ENCODE peak calls at places on chromosomes 11 and 22, in seven cellular contexts. P is lung; I is A549; H is neural progenitor cell; M is CD4-positive, CD25-positive, alpha-beta regulatory T cell; V is esophagus squamous epithelium; U is colonic mucosa. A is an unnamed sample.

GRCh38 chr11:112165049-112165448 is 1.2 kb upstream of the IL18 start:
- DNase-seq in P (no peak), I (no peak), H (no peak), M (no peak), V (no peak), U (no peak), A (no peak)

GRCh38 chr11:101441747-101442146 is 142.1 kb downstream of the TRPC6 start:
- DNase-seq in P (peak; percentile 52), I (no peak), H (no peak), M (no peak), V (no peak), U (no peak), A (no peak)

GRCh38 chr11:84714316-84714780 is 912.8 kb downstream of the DLG2 start:
- DNase-seq in P (no peak), I (peak; percentile 58), H (peak; percentile 85), M (no peak), V (no peak), U (peak; percentile 76), A (no peak)

GRCh38 chr11:35943761-35944502 is at the start of gene LDLRAD3:
- DNase-seq in P (peak; percentile 70), I (peak; percentile 75), H (peak; percentile 93), M (no peak), V (no peak), U (peak; percentile 75), A (no peak)

GRCh38 chr11:39247570-39248137 is 2211.8 kb downstream of the LRRC4C start:
- DNase-seq in P (no peak), I (no peak), H (no peak), M (no peak), V (no peak), U (no peak), A (no peak)

GRCh38 chr11:75632450-75632849 is 36.4 kb downstream of the MAP6 start:
- DNase-seq in P (no peak), I (no peak), H (no peak), M (no peak), V (no peak), U (no peak), A (no peak)

GRCh38 chr11:104198576-104198975 is 34.6 kb upstream of the PDGFD start:
- DNase-seq in P (no peak), I (no peak), H (no peak), M (no peak), V (no peak), U (no peak), A (no peak)

GRCh38 chr11:62179995-62180394 is 10.0 kb upstream of the SCGB1D1 start:
- DNase-seq in P (no peak), I (no peak), H (no peak), M (no peak), V (no peak), U (no peak), A (no peak)

GRCh38 chr11:102390667-102391449 is 43.8 kb downstream of the BIRC2 start:
- DNase-seq in P (peak; percentile 62), I (peak; percentile 75), H (peak; percentile 79), M (peak; percentile 31), V (no peak), U (peak; percentile 72), A (peak; percentile 27)

GRCh38 chr22:32628626-32629587 is 154.3 kb downstream of the FBXO7 start:
- DNase-seq in P (no peak), I (no peak), H (no peak), M (no peak), V (no peak), U (no peak), A (no peak)

GRCh38 chr11:120569903-120570302 is 58.4 kb downstream of the GRIK4 start:
- DNase-seq in P (no peak), I (no peak), H (no peak), M (no peak), V (no peak), U (no peak), A (no peak)

GRCh38 chr11:35579557-35580396 is 38.5 kb upstream of the FJX1 start:
- DNase-seq in P (no peak), I (peak; percentile 82), H (no peak), M (no peak), V (no peak), U (no peak), A (no peak)

GRCh38 chr11:47328449-47329390 is 23.8 kb downstream of the MYBPC3 start:
- DNase-seq in P (no peak), I (no peak), H (no peak), M (no peak), V (no peak), U (no peak), A (no peak)

GRCh38 chr22:30354644-30355043 is 2.0 kb downstream of the SF3A1 start:
- DNase-seq in P (no peak), I (no peak), H (no peak), M (no peak), V (no peak), U (no peak), A (no peak)

GRCh38 chr11:19938866-19939265 is 221.4 kb downstream of the DBX1 start:
- DNase-seq in P (no peak), I (no peak), H (no peak), M (no peak), V (no peak), U (no peak), A (no peak)

GRCh38 chr11:130197386-130198035 is 37.9 kb downstream of the ST14 start:
- DNase-seq in P (no peak), I (no peak), H (no peak), M (no peak), V (no peak), U (no peak), A (no peak)

GRCh38 chr11:123083623-123084029 is 21.7 kb upstream of the HSPA8 start:
- DNase-seq in P (peak; percentile 82), I (peak; percentile 88), H (no peak), M (peak; percentile 40), V (no peak), U (peak; percentile 93), A (peak; percentile 44)

GRCh38 chr11:25068451-25068850 is 571.6 kb downstream of the LUZP2 start:
- DNase-seq in P (no peak), I (no peak), H (no peak), M (no peak), V (no peak), U (no peak), A (no peak)

GRCh38 chr11:102328748-102329147 is 11.5 kb downstream of the BIRC3 start:
- DNase-seq in P (no peak), I (no peak), H (no peak), M (no peak), V (no peak), U (no peak), A (no peak)

GRCh38 chr22:50600541-50600940 is at the start of gene MAPK8IP2:
- DNase-seq in P (no peak), I (no peak), H (peak; percentile 65), M (no peak), V (no peak), U (no peak), A (no peak)

GRCh38 chr22:50601669-50602337 is 1.2 kb downstream of the MAPK8IP2 start:
- DNase-seq in P (no peak), I (no peak), H (no peak), M (no peak), V (no peak), U (no peak), A (no peak)

GRCh38 chr22:50602338-50602700 is 1.7 kb downstream of the MAPK8IP2 start:
- DNase-seq in P (no peak), I (no peak), H (no peak), M (no peak), V (no peak), U (no peak), A (no peak)

GRCh38 chr22:50599816-50600454 is 658 bp upstream of the MAPK8IP2 start:
- DNase-seq in P (no peak), I (no peak), H (peak; percentile 88), M (peak; percentile 35), V (no peak), U (peak; percentile 51), A (peak; percentile 23)

GRCh38 chr22:50600967-50601668 is 525 bp downstream of the MAPK8IP2 start:
- DNase-seq in P (no peak), I (no peak), H (no peak), M (no peak), V (no peak), U (no peak), A (no peak)
- H3K4me3 ChIP-seq in P (no peak overlapping the region), I (peak overlapping the region; percentile 56), H (peak overlapping the region; percentile 39), M (no peak overlapping the region), V (peak overlapping the region; percentile 63), U (no peak overlapping the region), A (no peak overlapping the region)

DNA sequence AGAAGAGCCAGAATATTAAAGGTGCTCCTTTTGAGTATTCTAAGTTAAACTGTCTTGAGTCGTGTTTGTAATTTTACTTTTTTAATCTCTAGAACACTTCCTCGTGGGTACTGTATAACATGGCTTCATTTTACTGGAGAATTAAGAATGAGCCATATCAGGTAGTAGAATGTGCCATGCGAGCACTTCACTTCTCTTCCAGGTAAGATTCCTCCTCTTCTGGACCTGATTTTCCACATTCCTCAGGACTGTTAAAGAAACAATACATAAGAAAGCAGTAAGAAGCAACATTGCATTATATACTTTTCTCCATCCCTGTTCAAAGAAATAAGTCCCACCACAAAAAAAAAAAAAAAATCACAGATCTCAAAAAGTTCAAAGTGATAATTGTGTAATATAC is 37.9 kb downstream of the TTC17 start:
- DNase-seq in P (no peak), I (no peak), H (no peak), M (no peak), V (no peak), U (no peak), A (no peak)
- H3K4me1 ChIP-seq in P (peaks cover 6% of the 10 kb centered on the region), I (no peaks in the 10 kb centered on the region), H (no peaks in the 10 kb centered on the region), M (no peaks in the 10 kb centered on the region), V (no peaks in the 10 kb centered on the region), U (no peaks in the 10 kb centered on the region), A (no peaks in the 10 kb centered on the region)

DNA sequence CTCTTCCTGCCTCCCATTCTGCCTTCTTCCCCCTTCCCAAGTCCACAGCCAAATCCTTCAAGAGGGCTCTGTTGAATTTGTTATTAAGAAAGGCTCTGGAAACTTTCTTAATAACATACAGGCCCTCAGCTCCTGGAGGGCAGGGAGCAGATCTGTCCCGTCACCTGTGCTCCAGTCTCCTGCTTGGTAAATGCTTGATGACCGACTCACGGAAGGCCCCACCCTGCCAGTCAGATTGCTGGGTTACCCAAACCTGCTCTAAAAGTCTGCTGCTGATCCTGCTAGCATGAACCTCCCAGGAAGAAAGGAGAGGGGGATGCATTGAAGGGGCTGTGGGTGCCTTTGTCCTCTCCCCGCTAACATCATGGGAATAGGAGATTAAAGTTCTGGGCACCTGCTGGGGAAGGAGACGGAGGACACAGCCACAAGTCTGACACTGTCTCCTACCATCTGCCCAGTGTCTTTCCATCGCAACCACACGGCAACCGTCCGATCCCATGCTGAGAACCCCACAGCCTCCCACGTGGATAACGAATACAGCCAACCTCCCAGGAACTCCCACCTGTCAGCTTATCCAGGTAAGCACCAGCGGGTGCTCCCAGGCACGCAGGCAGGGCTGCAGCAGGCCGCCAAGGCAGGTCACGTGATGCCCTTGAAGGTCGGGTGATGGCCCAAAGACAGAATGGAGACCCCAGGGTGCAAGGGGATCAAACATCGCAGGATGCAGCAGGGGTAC is 22.5 kb downstream of the CD5 start:
- DNase-seq in P (no peak), I (no peak), H (peak; percentile 21), M (no peak), V (no peak), U (no peak), A (no peak)
- H3K27ac ChIP-seq in P (no peak overlapping the region), I (no peak overlapping the region), H (no peak overlapping the region), M (no peak overlapping the region), V (no peak overlapping the region), U (no peak overlapping the region), A (no peak overlapping the region)

DNA sequence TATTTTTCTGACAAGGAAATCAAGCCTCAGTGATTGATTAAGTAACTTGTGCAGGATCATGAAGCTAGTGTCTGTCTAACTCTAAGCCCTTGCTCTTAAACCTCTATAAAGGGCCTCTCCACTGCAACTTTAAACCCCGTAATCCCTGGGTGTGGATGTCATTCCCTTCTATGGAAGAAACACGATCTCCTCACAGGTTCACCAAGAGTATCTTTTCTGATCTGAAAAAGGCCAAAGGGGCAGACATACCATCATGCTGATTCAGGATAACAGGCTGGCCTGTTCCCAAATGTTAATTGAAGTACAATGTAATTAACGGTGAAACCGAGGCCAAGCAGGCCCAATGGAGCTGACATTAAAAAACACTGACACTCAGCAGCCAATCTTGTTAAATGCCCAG is 17.1 kb downstream of the TTC12 start:
- DNase-seq in P (no peak), I (no peak), H (peak; percentile 50), M (no peak), V (no peak), U (no peak), A (no peak)
- H3K4me3 ChIP-seq in P (no peak overlapping the region), I (no peak overlapping the region), H (no peak overlapping the region), M (no peak overlapping the region), V (no peak overlapping the region), U (no peak overlapping the region), A (no peak overlapping the region)